ENCODE peak calls at places on chromosomes 13 and 19, in four cellular contexts. Q, S, D and F are unnamed samples.

GRCh38 chr19:42154471-42155323 is 22.5 kb upstream of the POU2F2 start:
- DNase-seq in Q (no peak), S (no peak), D (no peak), F (no peak)

GRCh38 chr13:100440756-100441421 is 147.7 kb downstream of the GGACT start:
- DNase-seq in D (peak; percentile 58), Q (peak; percentile 45), S (no peak), F (peak; percentile 46)

GRCh38 chr19:40144151-40144550 is 47.1 kb upstream of the MAP3K10 start:
- DNase-seq in D (no peak), Q (no peak), S (no peak), F (no peak)

GRCh38 chr13:36297259-36297599 is 385 bp downstream of the CCDC169 start:
- DNase-seq in D (peak; percentile 55), Q (peak; percentile 62), S (no peak), F (peak; percentile 37)

GRCh38 chr19:48351341-48351752 is 12.4 kb downstream of the TMEM143 start:
- DNase-seq in S (peak; percentile 58), D (peak; percentile 49), Q (peak; percentile 66), F (peak; percentile 52)

GRCh38 chr13:107721436-107721835 is 493.9 kb downstream of the LIG4 start:
- DNase-seq in S (no peak), Q (no peak), D (peak; percentile 19), F (no peak)

GRCh38 chr13:44136693-44137268 is 236.8 kb upstream of the SERP2 start:
- DNase-seq in D (no peak), Q (no peak), S (no peak), F (no peak)

GRCh38 chr19:7391218-7391670 is 42.5 kb downstream of the ARHGEF18 start:
- DNase-seq in D (peak; percentile 38), Q (peak; percentile 77), S (no peak), F (peak; percentile 89)

GRCh38 chr19:1240925-1241324 is 626 bp upstream of the ATP5F1D start:
- DNase-seq in S (no peak), Q (no peak), D (no peak), F (no peak)

GRCh38 chr13:77300176-77301141 is 26.4 kb downstream of the MYCBP2 start:
- DNase-seq in S (no peak), D (peak; percentile 84), Q (peak; percentile 80), F (peak; percentile 75)

GRCh38 chr13:113502686-113503085 is 12.2 kb upstream of the DCUN1D2 start:
- DNase-seq in S (no peak), Q (no peak), D (no peak), F (no peak)

DNA sequence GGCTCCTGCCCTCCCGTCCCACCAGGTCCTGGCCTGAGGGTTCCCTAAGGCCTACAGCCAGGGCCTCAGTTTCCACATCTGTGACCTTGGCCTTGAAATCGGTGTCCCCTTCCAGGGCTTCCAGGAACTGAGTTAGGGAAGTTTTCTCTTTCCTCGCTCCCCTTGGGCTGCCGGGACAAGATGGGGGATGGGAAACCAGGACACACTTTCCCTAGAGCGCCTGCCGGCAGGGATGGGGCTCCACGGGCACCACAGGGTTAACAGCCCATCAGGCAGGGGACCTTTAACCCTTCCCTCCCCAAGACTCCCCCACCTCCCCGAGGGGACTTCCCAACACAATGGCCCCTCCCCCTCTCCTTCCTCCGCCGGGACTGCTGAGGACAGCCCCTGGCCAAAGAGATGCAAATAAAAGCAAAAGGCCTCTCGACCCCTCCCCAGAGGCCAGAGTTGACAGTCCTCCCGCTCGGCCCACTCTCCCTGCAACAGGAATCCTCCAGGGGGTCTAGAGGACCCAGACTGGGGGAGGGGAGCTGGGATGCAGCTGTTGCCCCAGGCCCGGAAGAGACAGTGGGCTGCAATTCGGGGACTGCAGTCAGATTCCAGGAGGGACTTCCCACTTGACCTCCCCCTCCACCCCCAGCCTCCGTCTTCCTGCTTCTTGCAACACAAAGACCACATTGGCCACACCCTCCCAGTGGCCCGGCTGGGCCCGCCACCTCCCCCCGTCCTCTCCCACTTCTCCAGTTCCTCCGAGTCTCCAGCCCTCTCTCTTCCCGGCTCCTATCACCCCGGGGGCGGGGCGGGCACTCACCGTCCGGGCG is 3.4 kb downstream of the BBC3 start:
- DNase-seq in S (peak; percentile 91), D (peak; percentile 97), Q (peak; percentile 98), F (peak; percentile 95)
- H3K4me3 ChIP-seq in S (peak overlapping the region; percentile 87), D (peak overlapping the region; percentile 50), Q (peak overlapping the region; percentile 40), F (peak overlapping the region; percentile 49)

DNA sequence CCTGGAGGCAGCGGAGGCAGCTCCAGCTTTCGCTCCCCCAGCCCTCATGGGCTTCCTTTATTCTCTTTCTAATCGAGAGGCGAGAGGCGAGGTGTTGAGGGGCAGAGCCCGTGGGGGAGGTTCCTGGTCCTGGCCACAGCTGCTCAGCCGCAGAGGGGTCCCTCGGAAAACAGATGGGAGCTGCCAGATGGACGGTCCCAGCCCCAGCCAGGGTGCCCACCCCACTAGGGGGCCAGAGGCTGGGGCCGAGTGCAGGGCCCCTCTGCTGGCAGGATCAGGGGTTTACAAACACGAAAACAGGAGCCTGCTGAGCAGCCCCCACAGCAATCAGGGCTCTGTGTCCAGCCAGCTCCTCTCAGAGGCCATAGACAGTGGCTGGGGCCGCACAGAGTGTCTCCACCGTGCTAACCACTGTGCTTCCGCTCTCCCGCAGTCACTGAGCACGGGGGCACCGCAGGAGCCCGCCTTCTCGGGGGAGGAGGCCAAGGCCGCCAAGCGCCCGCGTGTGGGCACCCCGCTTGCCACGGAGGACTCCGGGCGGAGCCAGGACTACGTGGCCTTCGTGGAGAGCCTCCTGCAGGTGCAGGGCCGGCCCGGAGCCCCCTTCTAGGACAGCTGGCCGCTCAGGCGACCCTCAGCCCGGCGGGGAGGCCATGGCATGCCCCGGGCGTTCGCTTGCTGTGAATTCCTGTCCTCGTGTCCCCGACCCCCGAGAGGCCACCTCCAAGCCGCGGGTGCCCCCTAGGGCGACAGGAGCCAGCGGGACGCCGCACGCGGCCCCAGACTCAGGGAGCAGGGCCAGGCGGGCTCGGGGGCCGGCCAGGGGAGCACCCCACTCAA is 182.2 kb downstream of the KDM4B start:
- DNase-seq in S (no peak), D (no peak), Q (no peak), F (no peak)
- TF ChIP-seq CTCF in S (no peak), D (no peak), Q (no peak), F (no peak)

DNA sequence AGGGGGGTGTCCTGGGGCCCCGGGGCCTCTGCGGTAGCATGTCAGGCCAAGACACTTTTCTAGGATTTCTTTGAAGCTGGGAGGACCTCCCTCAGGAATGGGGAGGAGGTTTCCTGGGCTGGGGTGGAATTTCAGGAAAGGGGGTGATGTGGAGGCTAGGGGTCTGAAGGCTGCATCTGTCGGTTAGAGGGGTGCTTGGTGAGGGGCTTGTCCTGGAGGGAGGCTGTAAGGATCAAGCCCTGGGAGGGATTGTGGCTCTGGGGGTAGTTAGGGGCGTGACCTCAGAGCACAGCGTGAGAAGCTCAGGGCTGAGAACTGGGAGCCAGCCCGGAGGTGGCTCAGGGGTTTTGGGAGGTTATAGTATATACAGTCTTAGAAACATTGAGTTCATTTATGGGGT is 1.6 kb downstream of the RRAS start:
- DNase-seq in Q (peak; percentile 34), S (no peak), D (no peak), F (peak; percentile 29)
- H3K4me3 ChIP-seq in Q (peak overlapping the region; percentile 75), S (peak overlapping the region; percentile 77), D (peak overlapping the region; percentile 61), F (peak overlapping the region; percentile 76)

GRCh38 chr13:60146491-60146890 is 17.2 kb downstream of the DIAPH3 start:
- DNase-seq in S (no peak), Q (peak; percentile 70), D (peak; percentile 83), F (peak; percentile 50)

GRCh38 chr13:60147361-60147760 is 16.4 kb downstream of the DIAPH3 start:
- DNase-seq in D (no peak), Q (no peak), S (no peak), F (no peak)

GRCh38 chr13:60150538-60150937 is 13.2 kb downstream of the DIAPH3 start:
- DNase-seq in S (no peak), D (no peak), Q (no peak), F (no peak)

GRCh38 chr13:60152114-60152513 is 11.6 kb downstream of the DIAPH3 start:
- DNase-seq in S (no peak), D (no peak), Q (no peak), F (peak; percentile 37)

GRCh38 chr13:60148918-60149317 is 14.8 kb downstream of the DIAPH3 start:
- DNase-seq in D (no peak), S (no peak), Q (no peak), F (no peak)
- TF ChIP-seq CTCF in D (no peak), S (no peak), Q (no peak), F (no peak)

DNA sequence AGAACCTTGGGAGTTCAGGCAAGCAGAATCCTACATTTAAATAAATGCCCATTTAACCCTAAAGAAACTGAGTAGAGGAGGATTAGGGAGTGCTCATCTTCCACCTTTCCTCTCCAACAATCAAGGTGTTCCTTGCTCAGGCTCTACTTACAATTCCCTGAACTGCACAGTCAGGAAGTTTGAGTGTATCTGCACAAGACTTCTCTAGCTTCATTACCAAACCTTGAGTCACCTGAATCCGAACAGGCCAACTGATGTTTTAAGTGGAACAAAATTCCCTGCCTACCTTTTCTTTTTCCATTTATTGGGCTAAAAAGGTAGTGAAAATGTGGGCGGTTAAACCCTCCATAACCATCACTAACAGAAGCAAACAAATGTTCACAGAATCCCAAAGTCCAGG is 78.3 kb downstream of the FOXO1 start:
- DNase-seq in Q (no peak), S (no peak), D (no peak), F (no peak)
- H3K4me3 ChIP-seq in Q (no peak overlapping the region), S (no peak overlapping the region), D (no peak overlapping the region), F (no peak overlapping the region)

DNA sequence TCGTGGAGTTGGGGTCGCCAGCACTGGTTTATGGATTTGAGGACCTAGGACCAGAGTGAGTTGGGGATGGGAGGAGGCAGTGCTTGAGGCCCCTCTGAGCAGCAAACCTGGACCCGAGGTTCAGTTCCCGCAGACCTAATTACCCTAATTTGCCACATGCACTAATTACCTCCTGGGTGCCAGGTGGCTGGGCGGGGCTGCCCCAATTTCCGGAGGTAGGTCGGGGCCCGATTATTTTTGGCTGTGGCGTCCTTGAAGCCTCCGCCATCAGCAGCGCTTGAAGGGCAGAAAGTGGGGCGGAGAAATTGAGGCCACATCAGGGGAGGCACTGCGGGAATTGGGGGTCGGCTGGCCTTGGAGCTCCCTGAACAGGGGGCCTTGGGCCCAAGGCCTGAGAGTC is 5.9 kb upstream of the HOMER3 start:
- DNase-seq in S (no peak), D (no peak), Q (no peak), F (no peak)
- TF ChIP-seq CTCF in S (no peak), D (no peak), Q (no peak), F (no peak)

GRCh38 chr13:73056054-73056962 is 2.5 kb upstream of the KLF5 start:
- DNase-seq in Q (peak; percentile 88), D (peak; percentile 49), S (no peak), F (peak; percentile 80)
- H3K4me3 ChIP-seq in Q (no peak overlapping the region), D (no peak overlapping the region), S (no peak overlapping the region), F (no peak overlapping the region)

DNA sequence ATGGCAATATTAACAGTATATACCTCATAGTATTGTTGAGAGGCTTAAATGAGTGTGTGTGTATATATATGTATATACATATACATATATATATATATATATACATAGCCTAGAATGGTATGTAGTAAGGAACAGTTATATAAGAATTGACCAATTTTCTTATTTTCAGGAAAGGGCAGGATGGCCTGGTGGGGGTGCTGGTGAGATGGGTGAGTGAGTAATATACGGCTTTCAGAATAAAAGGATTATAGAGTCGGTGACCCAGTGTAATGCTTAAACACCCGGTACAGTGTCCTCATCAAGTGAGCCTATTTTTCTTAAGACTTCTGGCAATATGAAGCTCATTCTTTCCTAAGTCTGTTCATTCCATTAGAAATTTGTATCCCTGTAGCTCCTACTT is 11.7 kb upstream of the FAM216B start:
- DNase-seq in Q (no peak), S (no peak), D (no peak), F (no peak)
- TF ChIP-seq CTCF in Q (no peak), S (no peak), D (no peak), F (peak; percentile 6)